ENCODE peak calls at places on chromosomes 2 and 18, in six cellular contexts. C is mesothelial cell of epicardium, I is upper lobe of right lung, Z is OCI-LY7, Y is fibroblast of mammary gland, S is cardiac muscle cell. F is an unnamed sample.

GRCh38 chr2:202376460-202377307 is 557 bp downstream of the BMPR2 start:
- DNase-seq in C (peak), I (peak), Z (peak), Y (peak), S (no peak), F (peak)

GRCh38 chr2:64140665-64141064 is 3.6 kb downstream of the PELI1 start:
- DNase-seq in C (no peak), I (no peak), Z (no peak), Y (no peak), S (no peak), F (no peak)

GRCh38 chr2:241154915-241155314 is 4.6 kb downstream of the PPP1R7 start:
- DNase-seq in C (no peak), I (no peak), Z (no peak), Y (peak), S (no peak), F (no peak)

GRCh38 chr2:239192975-239193374 is 207.8 kb downstream of the HDAC4 start:
- DNase-seq in C (no peak), I (no peak), Z (no peak), Y (no peak), S (no peak), F (no peak)

GRCh38 chr2:231709981-231710750 is 1.8 kb downstream of the PTMA start:
- DNase-seq in C (peak), I (peak), Z (peak), Y (peak), S (peak), F (peak)

GRCh38 chr2:147232225-147232669 is 612.6 kb upstream of the ACVR2A start:
- DNase-seq in C (no peak), I (no peak), Z (no peak), Y (no peak), S (peak), F (no peak)

GRCh38 chr2:46769809-46770208 is 145.8 kb downstream of the MCFD2 start:
- DNase-seq in C (no peak), I (no peak), Z (peak), Y (no peak), S (no peak), F (no peak)

GRCh38 chr18:61865466-61866165 is 27.2 kb downstream of the RNF152 start:
- DNase-seq in C (no peak), I (no peak), Z (no peak), Y (no peak), S (no peak), F (no peak)

GRCh38 chr2:229852565-229852964 is 69.2 kb downstream of the TRIP12 start:
- DNase-seq in C (no peak), I (no peak), Z (no peak), Y (peak), S (no peak), F (peak)

GRCh38 chr18:48622911-48623431 is 84.1 kb downstream of the CTIF start:
- DNase-seq in C (no peak), I (no peak), Z (peak), Y (no peak), S (no peak), F (no peak)

GRCh38 chr2:209307161-209308001 is 116.5 kb upstream of the MAP2 start:
- DNase-seq in C (no peak), I (no peak), Z (no peak), Y (no peak), S (no peak), F (no peak)

GRCh38 chr18:70415823-70416488 is 127.1 kb downstream of the SOCS6 start:
- DNase-seq in C (no peak), I (no peak), Z (no peak), Y (peak), S (no peak), F (no peak)

GRCh38 chr2:121285077-121285449 is at the start of gene TFCP2L1:
- DNase-seq in C (no peak), I (peak), Z (peak), Y (no peak), S (peak), F (no peak)

GRCh38 chr2:240919786-240920782 is 13.9 kb downstream of the CROCC2 start:
- DNase-seq in C (peak), I (peak), Z (no peak), Y (no peak), S (no peak), F (no peak)

GRCh38 chr2:147689510-147689909 is 155.3 kb upstream of the ACVR2A start:
- DNase-seq in C (no peak), I (no peak), Z (peak), Y (no peak), S (no peak), F (peak)

GRCh38 chr2:38483773-38484501 is 106.9 kb upstream of the ATL2 start:
- DNase-seq in C (no peak), I (no peak), Z (no peak), Y (no peak), S (no peak), F (no peak)

GRCh38 chr2:31534636-31535035 is 46.1 kb downstream of the SRD5A2 start:
- DNase-seq in C (no peak), I (no peak), Z (no peak), Y (no peak), S (no peak), F (no peak)

GRCh38 chr18:70522183-70522582 is 233.3 kb downstream of the SOCS6 start:
- DNase-seq in C (no peak), I (no peak), Z (no peak), Y (no peak), S (no peak), F (no peak)

GRCh38 chr2:73368781-73369180 is 16.9 kb upstream of the ALMS1 start:
- DNase-seq in C (no peak), I (no peak), Z (no peak), Y (no peak), S (no peak), F (no peak)

DNA sequence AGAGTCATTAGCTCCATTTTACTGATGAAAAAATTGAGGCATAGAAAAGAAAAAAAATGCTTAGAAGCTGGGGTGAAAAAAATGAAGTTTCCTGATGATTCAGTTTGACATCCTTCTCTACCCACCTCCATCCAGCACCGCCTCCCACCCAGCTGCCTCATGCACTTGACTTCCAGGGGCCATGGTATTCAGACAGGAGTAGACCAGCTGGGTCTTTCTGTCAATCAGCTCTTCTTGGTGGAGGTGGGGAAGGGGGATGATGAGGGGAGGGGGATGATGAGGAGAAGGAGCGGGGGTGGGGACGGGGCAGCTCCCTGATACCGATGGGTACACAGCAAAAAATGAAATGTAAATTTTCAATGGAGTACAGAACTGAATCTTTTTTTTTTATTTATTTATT is 10.2 kb upstream of the KCNF1 start:
- DNase-seq in C (no peak), I (no peak), Z (no peak), Y (no peak), S (no peak), F (no peak)
- TF ChIP-seq CTCF in C (no peak), I (no peak), Z (no peak), Y (no peak), S (no peak), F (no peak)

GRCh38 chr2:132416996-132417395 is 391 bp downstream of the GPR39 start:
- DNase-seq in C (no peak), I (peak), Z (no peak), Y (no peak), S (no peak), F (no peak)
- TF ChIP-seq CTCF in C (no peak), I (no peak), Z (peak), Y (peak), S (peak), F (no peak)

GRCh38 chr2:100320547-100321180 is 1.6 kb downstream of the LONRF2 start:
- DNase-seq in C (no peak), I (no peak), Z (no peak), Y (peak), S (no peak), F (no peak)

GRCh38 chr2:100321881-100322820 is at the start of gene LONRF2:
- DNase-seq in C (peak), I (peak), Z (no peak), Y (no peak), S (peak), F (peak)

GRCh38 chr2:100317634-100318033 is 4.7 kb downstream of the LONRF2 start:
- DNase-seq in C (no peak), I (no peak), Z (peak), Y (no peak), S (no peak), F (no peak)

GRCh38 chr2:100321181-100321880 is 970 bp downstream of the LONRF2 start:
- DNase-seq in C (peak), I (peak), Z (no peak), Y (peak), S (peak), F (peak)
- TF ChIP-seq CTCF in C (no peak), I (peak), Z (no peak), Y (no peak), S (peak), F (no peak)

GRCh38 chr2:43106767-43107527 is 119.5 kb downstream of the ZFP36L2 start:
- DNase-seq in C (no peak), I (no peak), Z (peak), Y (no peak), S (no peak), F (no peak)

GRCh38 chr2:43104763-43105162 is 121.6 kb downstream of the ZFP36L2 start:
- DNase-seq in C (no peak), I (no peak), Z (no peak), Y (no peak), S (no peak), F (no peak)

GRCh38 chr2:43104106-43104505 is 122.3 kb downstream of the ZFP36L2 start:
- DNase-seq in C (no peak), I (no peak), Z (no peak), Y (no peak), S (no peak), F (no peak)

GRCh38 chr2:43107679-43108078 is 118.7 kb downstream of the ZFP36L2 start:
- DNase-seq in C (no peak), I (no peak), Z (no peak), Y (no peak), S (no peak), F (no peak)

GRCh38 chr2:43105586-43106562 is 120.5 kb downstream of the ZFP36L2 start:
- DNase-seq in C (no peak), I (no peak), Z (peak), Y (peak), S (no peak), F (peak)
- TF ChIP-seq CTCF in C (no peak), I (peak), Z (peak), Y (peak), S (peak), F (no peak)

DNA sequence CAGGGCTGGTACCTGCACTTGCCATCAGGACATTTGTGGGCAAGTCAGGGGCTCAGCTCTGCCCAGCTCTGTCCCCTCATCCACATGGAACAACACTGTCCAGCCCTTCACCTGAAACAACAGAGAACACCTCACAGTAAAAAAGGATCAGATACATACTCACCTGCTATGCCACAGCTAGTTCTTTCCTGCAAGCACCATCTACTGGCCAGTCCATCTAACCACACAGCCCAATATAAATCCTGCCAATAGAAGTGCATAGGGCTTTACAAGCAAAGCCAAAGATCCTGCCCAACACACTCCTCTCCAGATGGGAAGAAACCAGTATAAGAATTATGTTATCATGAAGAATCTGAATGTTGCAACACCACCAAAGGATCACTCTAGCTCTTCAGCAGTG is 52.2 kb upstream of the GALNT13 start:
- DNase-seq in C (no peak), I (no peak), Z (no peak), Y (no peak), S (peak), F (no peak)
- TF ChIP-seq CTCF in C (no peak), I (no peak), Z (no peak), Y (no peak), S (no peak), F (no peak)

DNA sequence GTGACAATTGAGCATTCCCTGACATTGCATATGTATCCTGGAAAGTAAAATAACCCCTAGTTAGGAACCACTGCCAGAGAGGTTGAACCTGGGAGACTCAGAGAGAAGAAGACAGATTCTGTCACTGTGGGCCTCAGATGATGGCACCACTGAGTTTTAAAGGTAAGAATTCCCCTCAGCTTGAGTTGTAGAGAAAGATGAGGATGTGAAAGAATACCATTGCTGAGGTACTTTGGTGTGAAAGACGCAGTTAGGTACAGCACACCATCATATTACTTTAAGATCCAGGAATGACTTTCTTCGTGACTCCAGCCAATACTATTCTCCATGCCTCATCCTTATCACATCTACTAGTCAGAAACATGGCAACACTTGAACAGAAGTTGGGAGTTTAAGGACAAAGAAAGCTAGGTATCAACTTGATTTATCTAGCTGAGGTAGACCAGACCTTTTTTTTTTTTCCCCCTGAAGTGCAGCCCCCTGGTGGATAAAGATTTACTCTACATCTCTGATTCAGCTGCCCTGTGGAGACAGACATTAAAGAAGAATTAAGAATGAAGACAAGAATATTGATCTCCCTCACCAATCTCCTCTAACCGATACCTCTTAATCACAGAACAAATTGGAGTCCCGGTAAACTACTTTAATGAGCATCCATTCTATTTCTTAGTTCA is 630.5 kb upstream of the FANCL start:
- DNase-seq in C (no peak), I (no peak), Z (peak), Y (no peak), S (no peak), F (no peak)
- TF ChIP-seq CTCF in C (peak), I (no peak), Z (peak), Y (peak), S (no peak), F (no peak)

F was measured in GM10248.